ENCODE peak calls at places on chromosomes 11 and 22, in four cellular contexts. J is Caco-2, F is astrocyte of the spinal cord, P is neural crest cell. T is an unnamed sample.
A peak's percentile ranks its signal among the peaks of the same experiment; 100 is the strongest.

GRCh38 chr11:110095554-110095953 is 2.4 kb downstream of the ZC3H12C start:
- DNase-seq in J (no peak), F (no peak), P (no peak), T (no peak)

GRCh38 chr11:113906038-113906437 is 1.4 kb downstream of the HTR3B start:
- DNase-seq in J (peak; percentile 86), F (peak; percentile 9), P (no peak), T (no peak)

GRCh38 chr11:70603756-70604211 is 205.5 kb downstream of the CTTN start:
- DNase-seq in J (no peak), F (no peak), P (no peak), T (no peak)

GRCh38 chr11:48900131-48900800 is 83.4 kb downstream of the TRIM51G start:
- DNase-seq in J (no peak), F (no peak), P (no peak), T (no peak)

GRCh38 chr11:28146123-28146751 is 38.0 kb downstream of the METTL15 start:
- DNase-seq in J (no peak), F (peak; percentile 92), P (no peak), T (peak; percentile 28)

GRCh38 chr11:116641561-116642045 is 131.2 kb downstream of the BUD13 start:
- DNase-seq in J (peak; percentile 77), F (peak; percentile 2), P (peak; percentile 41), T (peak; percentile 73)

GRCh38 chr11:94740975-94741707 is 27.0 kb upstream of the AMOTL1 start:
- DNase-seq in J (peak; percentile 69), F (peak; percentile 67), P (peak; percentile 22), T (peak; percentile 20)

GRCh38 chr22:40637181-40638150 is 947 bp upstream of the MRTFA start:
- DNase-seq in J (no peak), F (no peak), P (no peak), T (no peak)

GRCh38 chr22:44988671-44989070 is 21.1 kb downstream of the PHF21B start:
- DNase-seq in J (no peak), F (no peak), P (no peak), T (no peak)

GRCh38 chr11:123144707-123145106 is 50.3 kb downstream of the CLMP start:
- DNase-seq in J (peak; percentile 51), F (no peak), P (no peak), T (peak; percentile 31)

GRCh38 chr22:29284196-29284595 is 16.1 kb downstream of the EWSR1 start:
- DNase-seq in J (no peak), F (no peak), P (no peak), T (no peak)

GRCh38 chr11:65553301-65554001 is 4.7 kb downstream of the LTBP3 start:
- DNase-seq in J (no peak), F (no peak), P (no peak), T (no peak)

GRCh38 chr22:47129902-47130301 is 367.5 kb downstream of the TBC1D22A start:
- DNase-seq in J (peak; percentile 82), F (no peak), P (no peak), T (peak; percentile 86)

GRCh38 chr11:10158461-10158860 is 135.6 kb downstream of the SBF2 start:
- DNase-seq in J (no peak), F (no peak), P (no peak), T (no peak)

GRCh38 chr22:31120230-31120629 is 2.5 kb upstream of the INPP5J start:
- DNase-seq in J (no peak), F (no peak), P (no peak), T (no peak)

GRCh38 chr11:70098936-70099335 is 20.8 kb downstream of the ANO1 start:
- DNase-seq in J (no peak), F (no peak), P (no peak), T (no peak)

GRCh38 chr22:45683680-45684079 is 12.0 kb downstream of the ATXN10 start:
- DNase-seq in J (no peak), F (no peak), P (no peak), T (no peak)

GRCh38 chr11:104001474-104001873 is 35.0 kb upstream of the DDI1 start:
- DNase-seq in J (no peak), F (peak; percentile 41), P (no peak), T (no peak)

GRCh38 chr22:46049726-46050450 is 72.9 kb upstream of the WNT7B start:
- DNase-seq in J (peak; percentile 12), F (no peak), P (no peak), T (no peak)

GRCh38 chr11:35158371-35159081 is 19.6 kb downstream of the CD44 start:
- DNase-seq in J (no peak), F (no peak), P (no peak), T (no peak)

GRCh38 chr11:73647459-73648100 is 1.2 kb downstream of the PLEKHB1 start:
- DNase-seq in J (peak; percentile 94), F (peak; percentile 82), P (peak; percentile 83), T (peak; percentile 98)

GRCh38 chr22:38124236-38124974 is 13.9 kb upstream of the BAIAP2L2 start:
- DNase-seq in J (no peak), F (no peak), P (no peak), T (no peak)

GRCh38 chr22:33380789-33381530 is 322.8 kb upstream of the SYN3 start:
- DNase-seq in J (no peak), F (peak; percentile 74), P (no peak), T (no peak)

GRCh38 chr11:65491163-65491465 is 7.7 kb upstream of the MALAT1 start:
- DNase-seq in J (no peak), F (no peak), P (no peak), T (no peak)

GRCh38 chr11:37394236-37394870 is 796.3 kb upstream of the RAG2 start:
- DNase-seq in J (no peak), F (no peak), P (no peak), T (no peak)

GRCh38 chr11:79076526-79077115 is 364.2 kb downstream of the TENM4 start:
- DNase-seq in J (peak; percentile 60), F (no peak), P (peak; percentile 48), T (peak; percentile 61)

GRCh38 chr11:7532395-7532794 is 18.6 kb downstream of the PPFIBP2 start:
- DNase-seq in J (no peak), F (no peak), P (no peak), T (no peak)

GRCh38 chr11:95835768-95836488 is 45.6 kb downstream of the CEP57 start:
- DNase-seq in J (peak; percentile 84), F (peak; percentile 95), P (peak; percentile 57), T (peak; percentile 62)

GRCh38 chr11:10778217-10778970 is 27.3 kb downstream of the CTR9 start:
- DNase-seq in J (no peak), F (peak; percentile 73), P (no peak), T (no peak)

GRCh38 chr22:46280999-46281623 is 13.3 kb downstream of the TTC38 start:
- DNase-seq in J (no peak), F (no peak), P (no peak), T (no peak)

GRCh38 chr22:30324008-30324730 is 2.6 kb downstream of the TBC1D10A start:
- DNase-seq in J (no peak), F (peak; percentile 46), P (no peak), T (no peak)

GRCh38 chr22:20031732-20032406 is 11.0 kb downstream of the TANGO2 start:
- DNase-seq in J (no peak), F (no peak), P (no peak), T (no peak)

GRCh38 chr11:62680825-62681240 is 2.0 kb upstream of the UBXN1 start:
- DNase-seq in J (peak; percentile 66), F (peak; percentile 75), P (no peak), T (peak; percentile 64)

DNA sequence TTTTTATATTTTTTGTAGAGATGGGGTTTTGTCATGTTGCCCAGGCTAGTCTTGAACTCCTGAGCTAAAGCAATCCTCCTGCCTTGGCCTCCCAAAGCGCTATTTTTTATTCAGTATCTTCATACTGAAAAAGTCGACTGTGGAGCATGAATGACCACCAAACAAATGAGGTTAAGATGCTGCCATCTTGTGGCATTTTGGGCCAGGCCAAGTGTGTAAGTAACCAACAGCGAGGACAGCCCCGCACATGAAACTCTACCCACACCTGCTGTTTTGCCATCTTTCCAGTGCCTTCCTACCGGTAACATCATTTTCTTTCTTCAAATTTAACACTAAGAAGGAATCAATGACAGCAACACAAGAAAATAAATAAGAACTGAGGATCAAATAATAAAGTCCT is 32.2 kb upstream of the AQP11 start:
- DNase-seq in J (no peak), F (peak; percentile 19), P (no peak), T (peak; percentile 51)
- TF ChIP-seq CTCF in J (peak; percentile 38), F (peak; percentile 33), P (peak; percentile 32), T (no peak)

DNA sequence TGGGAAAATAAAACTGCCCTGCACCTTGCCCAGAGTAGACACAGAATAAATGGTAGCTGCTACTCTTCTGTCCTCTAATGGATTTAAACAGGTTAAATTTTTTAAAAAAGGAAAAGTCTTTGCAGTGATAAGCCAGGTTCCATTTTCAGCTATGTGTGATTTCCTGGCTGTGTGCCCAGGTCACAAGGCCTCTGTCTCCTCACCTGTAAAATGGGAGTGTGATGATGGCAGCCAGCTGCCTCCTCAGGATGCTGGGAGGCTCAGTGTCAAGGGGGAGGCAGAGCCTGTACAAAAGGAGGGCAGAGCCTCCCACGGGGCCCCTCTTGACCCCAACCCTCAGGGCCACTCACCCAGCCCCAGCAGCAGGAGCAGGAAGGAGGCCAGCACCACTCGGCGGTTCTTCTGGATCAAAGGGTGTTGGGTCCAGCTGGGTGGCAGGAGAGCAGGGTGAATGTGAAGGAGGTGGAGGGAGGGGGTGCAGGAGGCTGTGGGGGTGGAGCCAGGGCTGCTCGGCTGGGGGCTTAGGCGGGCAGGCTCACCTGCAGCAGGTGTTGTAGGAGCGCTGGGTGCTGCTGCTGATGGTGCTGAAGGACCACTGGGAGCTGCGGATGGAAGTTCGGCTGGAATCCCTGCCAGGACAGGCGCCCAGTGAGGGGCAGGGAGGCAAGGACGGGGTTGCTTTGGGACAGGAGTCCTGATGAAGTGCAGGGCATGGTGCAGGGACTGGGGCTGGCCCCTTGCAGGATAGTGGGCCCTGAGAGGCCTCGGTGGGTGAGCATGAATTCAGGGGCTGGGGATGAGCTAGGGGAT is 1.9 kb downstream of the TMEM134 start:
- DNase-seq in J (peak; percentile 54), F (no peak), P (no peak), T (no peak)
- TF ChIP-seq CTCF in J (no peak), F (no peak), P (no peak), T (no peak)

DNA sequence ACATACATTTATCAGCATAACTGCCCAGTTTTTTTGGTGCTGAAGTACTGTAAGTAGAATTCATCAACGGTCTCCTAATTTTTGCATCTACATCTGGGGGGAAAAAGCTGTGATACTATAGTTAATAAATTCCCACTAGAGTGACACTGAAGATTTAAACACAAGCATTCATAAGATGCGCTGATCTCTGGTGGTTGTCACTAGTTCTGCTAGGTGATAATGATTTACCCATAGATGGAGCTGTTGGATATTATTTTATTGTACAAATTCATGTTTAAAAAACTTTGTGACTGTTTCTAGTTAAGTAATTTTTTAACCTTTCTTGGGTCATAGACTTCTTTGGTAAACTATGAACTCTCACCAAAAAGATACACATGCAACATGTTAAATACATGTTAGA is 106.6 kb downstream of the EMSY start:
- DNase-seq in J (no peak), F (peak; percentile 15), P (no peak), T (no peak)
- TF ChIP-seq CTCF in J (no peak), F (peak; percentile 22), P (no peak), T (no peak)

DNA sequence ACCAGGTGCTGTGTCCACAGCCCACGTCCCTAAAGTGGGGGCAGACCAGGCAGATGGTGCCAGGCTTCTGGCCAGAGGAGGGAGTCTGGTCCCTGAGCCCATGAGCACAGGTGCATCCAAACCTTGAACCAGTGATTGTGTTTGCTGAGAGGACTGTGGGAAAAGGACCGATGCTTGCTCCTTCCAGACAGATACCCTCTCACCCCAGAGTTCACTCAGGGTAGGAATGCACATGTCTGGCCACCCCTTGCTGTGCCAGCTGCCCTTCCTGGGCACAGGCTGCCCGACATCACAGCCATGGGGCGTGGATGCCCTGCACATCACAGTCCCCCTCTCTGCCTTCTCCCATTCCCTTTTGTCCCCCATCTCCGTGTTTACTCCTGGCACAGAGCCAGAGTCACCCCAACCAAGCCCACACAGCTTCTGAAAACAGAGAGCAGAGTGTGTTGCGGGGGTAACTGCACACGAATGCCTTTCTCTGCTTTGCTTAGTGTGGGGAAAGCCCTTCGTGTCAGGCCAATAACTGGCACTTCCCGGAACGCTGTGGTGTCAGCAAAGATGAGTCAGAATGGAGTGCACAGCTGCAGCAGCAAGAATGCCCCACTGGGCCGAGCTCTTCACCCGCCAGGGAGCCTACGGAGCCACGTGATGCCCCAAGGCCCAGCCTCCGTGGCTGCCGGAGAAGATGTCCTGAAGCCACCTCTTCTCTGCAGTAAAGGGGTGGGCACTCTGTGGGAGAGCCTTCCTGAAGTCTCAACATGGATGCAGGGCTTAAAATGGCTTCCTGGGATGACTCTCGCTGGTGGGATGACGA is 7.6 kb downstream of the CARS1 start:
- DNase-seq in J (no peak), F (peak; percentile 95), P (no peak), T (peak; percentile 75)
- TF ChIP-seq CTCF in J (no peak), F (peak; percentile 42), P (no peak), T (no peak)